ENCODE peak calls at places on chromosomes 1 and 21, in seven cellular contexts. D, Z, L, B, V, A and H are unnamed samples.

GRCh38 chr1:174837386-174837785 is 162.4 kb upstream of the CACYBP start:
- DNase-seq in L (no peak), D (no peak), V (no peak), B (no peak), Z (no peak), A (no peak), H (no peak)

GRCh38 chr1:186139115-186139514 is 235.9 kb downstream of the TPR start:
- DNase-seq in D (no peak), V (no peak), A (no peak), B (no peak), Z (no peak), L (no peak), H (no peak)

GRCh38 chr1:64343105-64343960 is 126.6 kb upstream of the CACHD1 start:
- DNase-seq in Z (no peak), V (peak), A (peak), B (no peak), L (no peak), D (no peak), H (peak)

GRCh38 chr21:44647222-44647552 is 973 bp downstream of the KRTAP10-11 start:
- DNase-seq in D (no peak), L (no peak), Z (no peak), A (peak), V (no peak), B (no peak), H (peak)

GRCh38 chr1:58809327-58810040 is 25.6 kb upstream of the JUN start:
- DNase-seq in A (no peak), L (no peak), V (peak), B (no peak), Z (no peak), D (no peak), H (peak)

GRCh38 chr1:38284953-38285352 is 238.4 kb upstream of the POU3F1 start:
- DNase-seq in V (no peak), D (no peak), Z (no peak), L (no peak), A (no peak), B (no peak), H (no peak)

GRCh38 chr1:183996036-183996376 is 41.5 kb downstream of the COLGALT2 start:
- DNase-seq in B (no peak), V (no peak), Z (no peak), L (no peak), D (no peak), A (peak), H (peak)

GRCh38 chr1:69982992-69983391 is 222.4 kb downstream of the LRRC40 start:
- DNase-seq in D (no peak), A (no peak), B (no peak), L (no peak), Z (no peak), V (peak), H (no peak)

GRCh38 chr1:14113841-14114567 is 414.0 kb downstream of the PRDM2 start:
- DNase-seq in V (peak), A (peak), D (no peak), L (peak), Z (no peak), B (peak), H (peak)

GRCh38 chr21:27649323-27649722 is 682.4 kb upstream of the ADAMTS5 start:
- DNase-seq in B (no peak), D (no peak), V (peak), L (no peak), Z (no peak), A (no peak), H (no peak)

GRCh38 chr1:9128520-9129371 is at the start of gene GPR157:
- DNase-seq in Z (peak), D (peak), B (peak), A (peak), V (peak), L (peak), H (peak)

GRCh38 chr1:43171312-43171875 is 696 bp downstream of the EBNA1BP2 start:
- DNase-seq in B (no peak), A (peak), D (no peak), Z (no peak), L (no peak), V (peak), H (no peak)

GRCh38 chr1:236998571-236998970 is 5.7 kb downstream of the MT1HL1 start:
- DNase-seq in L (no peak), B (no peak), Z (no peak), D (no peak), A (no peak), V (no peak), H (peak)

GRCh38 chr21:14541840-14542495 is 4.1 kb downstream of the SAMSN1 start:
- DNase-seq in A (no peak), D (no peak), B (no peak), L (no peak), Z (no peak), V (no peak), H (no peak)

GRCh38 chr1:161491472-161491871 is 13.8 kb upstream of the FCGR2A start:
- DNase-seq in L (no peak), Z (no peak), B (no peak), A (no peak), V (no peak), D (no peak), H (no peak)

GRCh38 chr1:62877579-62877978 is 93.6 kb downstream of the ATG4C start:
- DNase-seq in D (no peak), V (no peak), Z (no peak), L (no peak), B (no peak), A (no peak), H (no peak)

GRCh38 chr1:162485236-162485635 is 12.4 kb upstream of the UHMK1 start:
- DNase-seq in V (peak), L (no peak), Z (no peak), B (no peak), D (no peak), A (no peak), H (no peak)

GRCh38 chr1:198678301-198678836 is 39.5 kb downstream of the PTPRC start:
- DNase-seq in A (no peak), Z (peak), V (no peak), D (peak), B (no peak), L (no peak), H (no peak)

GRCh38 chr1:205928256-205928655 is 15.0 kb downstream of the SLC26A9 start:
- DNase-seq in B (no peak), A (no peak), L (no peak), Z (no peak), D (no peak), V (no peak), H (peak)